ENCODE peak calls at places on chromosomes 3 and 15, in five cellular contexts. X is heart right ventricle, E is body of pancreas, C is PC-9, P is colonic mucosa. R is an unnamed sample.

GRCh38 chr3:44932986-44933944 is 42.7 kb downstream of the ZDHHC3 start:
- DNase-seq in X (no peak), E (no peak), C (no peak), P (no peak), R (no peak)

GRCh38 chr3:181912384-181912783 is 200.7 kb downstream of the SOX2 start:
- DNase-seq in X (no peak), E (no peak), C (no peak), P (no peak), R (no peak)

GRCh38 chr15:60116456-60117089 is 112.5 kb downstream of the FOXB1 start:
- DNase-seq in X (no peak), E (no peak), C (no peak), P (no peak), R (no peak)

GRCh38 chr3:155504682-155505081 is 211.2 kb upstream of the STRIT1 start:
- DNase-seq in X (no peak), E (peak; percentile 44), C (no peak), P (no peak), R (no peak)

GRCh38 chr3:85567074-85567676 is 608.4 kb downstream of the CADM2 start:
- DNase-seq in X (no peak), E (peak; percentile 40), C (no peak), P (peak; percentile 42), R (no peak)

GRCh38 chr15:28991236-28992171 is 105.7 kb downstream of the APBA2 start:
- DNase-seq in X (no peak), E (no peak), C (no peak), P (no peak), R (no peak)

GRCh38 chr3:4060608-4061007 is 242.6 kb upstream of the SETMAR start:
- DNase-seq in X (no peak), E (no peak), C (no peak), P (no peak), R (no peak)

GRCh38 chr15:99708563-99708962 is 24.7 kb downstream of the LYSMD4 start:
- DNase-seq in X (peak; percentile 73), E (peak; percentile 85), C (no peak), P (peak; percentile 72), R (no peak)

GRCh38 chr15:53831907-53832793 is 72.7 kb upstream of the WDR72 start:
- DNase-seq in X (no peak), E (no peak), C (no peak), P (peak; percentile 49), R (no peak)

GRCh38 chr3:149339931-149340309 is 6.5 kb upstream of the TM4SF18 start:
- DNase-seq in X (peak; percentile 69), E (peak; percentile 86), C (peak; percentile 98), P (peak; percentile 45), R (no peak)

GRCh38 chr15:40582726-40583246 is 11.3 kb upstream of the KNL1 start:
- DNase-seq in X (no peak), E (peak; percentile 44), C (peak; percentile 79), P (no peak), R (no peak)

GRCh38 chr3:132332082-132332964 is 15.1 kb downstream of the ACP3 start:
- DNase-seq in X (no peak), E (peak; percentile 30), C (peak; percentile 69), P (no peak), R (no peak)

GRCh38 chr3:53324011-53324544 is 23.3 kb downstream of the DCP1A start:
- DNase-seq in X (peak; percentile 47), E (no peak), C (no peak), P (no peak), R (no peak)
- H3K27ac ChIP-seq in X (peak overlapping the region; percentile 67), E (no peak overlapping the region), C (no peak overlapping the region), P (no peak overlapping the region), R (no peak overlapping the region)

DNA sequence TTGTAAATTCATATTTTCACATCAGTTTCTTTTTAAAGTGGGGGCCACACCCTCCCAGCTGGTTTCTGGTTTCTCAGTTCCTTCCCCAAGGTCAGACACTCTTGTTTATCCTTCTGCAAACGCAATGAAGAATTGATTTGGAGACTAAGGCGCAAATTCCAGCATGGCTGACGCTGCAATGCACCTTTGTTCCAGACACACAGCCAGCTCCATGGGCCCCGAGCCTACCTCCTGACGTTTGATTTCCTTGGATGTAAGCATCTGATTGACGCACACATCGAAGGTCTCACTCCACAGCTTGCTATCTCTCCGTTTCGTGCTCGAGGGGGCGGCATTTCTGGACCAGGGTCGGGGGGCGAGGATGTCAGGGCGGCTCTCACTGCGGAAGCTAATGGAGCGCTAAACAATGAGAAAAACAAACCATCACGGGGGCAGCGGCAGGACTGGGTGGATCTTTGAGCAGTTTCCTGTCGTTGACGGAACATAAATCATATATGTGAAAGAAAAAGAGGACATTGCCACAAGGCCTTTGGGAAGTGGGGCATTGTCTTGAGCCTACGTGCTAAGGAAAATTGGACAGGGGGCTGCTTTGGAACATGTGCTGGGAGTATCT is 46.9 kb downstream of the ARHGEF3 start:
- DNase-seq in X (no peak), E (no peak), C (no peak), P (no peak), R (peak; percentile 45)
- H3K4me3 ChIP-seq in X (peak overlapping the region; percentile 27), E (no peak overlapping the region), C (no peak overlapping the region), P (no peak overlapping the region), R (peak overlapping the region; percentile 59)

GRCh38 chr3:64047214-64047613 is 23.9 kb upstream of the PSMD6 start:
- DNase-seq in X (no peak), E (no peak), C (no peak), P (no peak), R (no peak)

GRCh38 chr3:64049136-64049535 is 25.8 kb upstream of the PSMD6 start:
- DNase-seq in X (no peak), E (no peak), C (no peak), P (no peak), R (no peak)

GRCh38 chr3:64047806-64048205 is 24.5 kb upstream of the PSMD6 start:
- DNase-seq in X (no peak), E (no peak), C (no peak), P (no peak), R (no peak)

GRCh38 chr3:64048631-64049061 is 25.4 kb upstream of the PSMD6 start:
- DNase-seq in X (no peak), E (no peak), C (no peak), P (no peak), R (no peak)

DNA sequence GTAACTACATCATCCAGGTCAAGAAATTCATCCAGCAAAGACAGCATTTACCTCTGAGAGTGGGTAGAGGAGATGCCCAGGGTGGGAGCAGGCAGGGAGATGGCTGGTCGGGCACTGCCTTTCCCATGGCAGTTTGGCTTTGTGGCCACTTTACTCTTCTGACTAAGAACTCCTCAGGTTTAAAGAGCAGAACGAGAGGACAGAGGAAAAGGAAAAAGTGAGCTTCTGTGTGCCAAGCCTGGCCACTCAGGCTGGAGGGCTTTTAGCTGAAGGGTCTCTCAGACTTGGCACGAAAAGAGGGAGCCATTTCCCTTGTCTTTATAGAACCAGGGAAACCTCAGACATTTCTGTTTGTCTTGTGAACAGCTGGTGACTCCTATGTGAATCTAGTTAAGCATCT is 23.2 kb upstream of the PSMD6 start:
- DNase-seq in X (no peak), E (no peak), C (no peak), P (no peak), R (no peak)
- H3K27ac ChIP-seq in X (no peak overlapping the region), E (no peak overlapping the region), C (no peak overlapping the region), P (no peak overlapping the region), R (no peak overlapping the region)

GRCh38 chr15:74490339-74490689 is 29.4 kb upstream of the UBL7 start:
- DNase-seq in X (no peak), E (no peak), C (no peak), P (no peak), R (no peak)

DNA sequence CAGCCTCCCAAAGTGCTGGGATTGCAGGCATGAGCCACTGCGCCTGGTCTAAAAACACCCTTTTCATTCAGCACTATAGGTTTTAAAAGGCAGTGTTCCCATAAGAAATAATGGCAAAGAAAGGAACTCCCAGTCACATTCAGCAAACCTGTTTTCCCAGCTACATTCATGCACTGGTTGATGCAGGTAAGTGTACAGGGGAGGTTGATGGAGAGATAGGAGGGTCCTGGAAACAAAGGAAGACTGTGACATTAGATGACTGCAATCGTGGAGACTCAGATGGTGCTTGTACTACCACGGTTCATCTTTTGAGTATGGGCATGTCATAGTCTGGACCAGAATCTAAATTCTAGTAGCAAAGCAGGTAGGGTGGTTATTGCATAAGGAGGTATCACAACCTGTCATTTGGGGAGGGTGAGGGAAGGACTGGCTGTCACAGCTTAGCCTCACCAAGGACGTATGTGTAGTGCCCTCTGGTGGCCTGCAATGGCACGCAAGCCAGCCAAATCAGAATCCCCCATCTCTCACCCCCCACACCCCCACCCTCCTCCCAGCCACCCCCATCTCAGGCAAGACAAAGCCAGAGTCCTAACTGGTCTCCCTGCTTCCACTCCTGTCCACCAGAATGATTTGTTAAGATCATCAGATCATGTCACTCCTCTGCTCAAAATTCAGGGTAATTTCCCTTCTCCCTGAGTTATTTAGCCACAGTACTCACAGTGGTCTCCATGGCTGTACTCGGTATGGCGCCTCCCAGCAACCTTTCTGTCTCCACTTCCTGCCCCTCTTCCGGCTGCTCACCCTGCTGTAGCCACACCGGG is 28.8 kb upstream of the UBL7 start:
- DNase-seq in X (peak; percentile 29), E (peak; percentile 31), C (peak; percentile 48), P (peak; percentile 31), R (peak; percentile 61)
- H3K4me3 ChIP-seq in X (no peak overlapping the region), E (no peak overlapping the region), C (no peak overlapping the region), P (no peak overlapping the region), R (no peak overlapping the region)

DNA sequence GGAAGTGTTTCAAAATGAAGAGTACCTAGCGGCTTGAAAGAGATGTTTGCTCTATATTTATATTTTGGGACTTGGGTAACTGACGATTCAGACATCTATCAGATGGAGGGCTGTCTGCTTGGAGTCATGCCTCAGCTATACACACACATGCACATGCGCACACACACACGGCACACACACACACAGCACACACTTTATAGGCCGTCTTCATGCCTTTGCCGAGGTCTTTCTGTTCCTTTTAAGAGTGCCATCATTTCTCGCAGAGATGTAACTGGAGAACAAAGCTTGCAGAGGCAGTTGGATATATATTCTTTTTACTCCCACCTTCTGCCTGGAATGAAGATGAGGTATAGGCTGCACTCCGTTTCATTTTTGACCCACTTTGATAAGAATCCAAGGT is 314.1 kb downstream of the PTPRG start:
- DNase-seq in X (no peak), E (no peak), C (no peak), P (no peak), R (no peak)
- H3K27ac ChIP-seq in X (no peak overlapping the region), E (no peak overlapping the region), C (no peak overlapping the region), P (no peak overlapping the region), R (no peak overlapping the region)

DNA sequence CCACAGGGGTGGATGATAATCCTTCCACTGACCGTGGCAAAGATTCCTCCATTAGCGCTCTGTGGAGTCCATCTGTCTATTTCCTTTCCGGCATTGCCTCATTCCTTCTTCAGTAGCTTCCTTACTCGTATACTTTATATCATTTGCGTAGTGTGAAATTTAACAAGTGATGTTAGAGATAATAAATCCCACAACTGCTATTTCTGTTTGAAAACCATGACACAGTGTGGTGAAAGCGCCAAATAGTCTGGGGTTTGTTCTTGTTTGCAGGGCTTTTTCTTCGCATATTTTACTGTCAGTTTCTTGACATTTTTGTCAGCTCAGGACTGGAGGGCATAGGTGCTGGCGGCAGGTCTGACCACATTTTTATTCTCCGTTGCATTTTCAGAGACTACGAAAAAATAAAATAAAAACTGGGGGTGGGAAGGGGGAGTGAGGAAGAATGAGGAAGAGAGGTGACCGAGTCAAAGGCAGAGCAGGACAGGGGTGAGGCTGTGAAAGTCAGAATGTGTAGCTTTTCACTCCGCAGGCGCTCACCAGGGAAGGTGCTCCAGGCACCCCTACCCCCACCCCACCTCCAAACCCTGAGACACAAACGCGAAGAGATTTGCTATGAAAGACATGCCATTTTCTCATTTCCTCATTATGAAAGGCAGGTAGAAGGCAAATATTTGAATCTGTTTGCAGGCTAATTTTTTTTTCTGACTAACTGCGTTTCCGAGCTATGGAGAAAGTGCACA is 965.0 kb downstream of the MCTP2 start:
- DNase-seq in X (no peak), E (no peak), C (peak; percentile 70), P (no peak), R (no peak)
- H3K4me3 ChIP-seq in X (no peak overlapping the region), E (no peak overlapping the region), C (peak overlapping the region; percentile 42), P (no peak overlapping the region), R (no peak overlapping the region)

R was measured in naive thymus-derived CD4-positive, alpha-beta T cell.